ENCODE peak calls at places on chromosome 2, in nine cellular contexts. X is pons; Y is GM04504; B is tibial artery; T is cardiac muscle cell; G is neural crest cell; O is activated T-cell treated with anti-CD3 and anti-CD28 coated beads for 1 hour; D is stimulated activated naive B cell treated with anti-CD40 and anti-IgM and Interleukin-4, amounts not matched to agents 10 μg/mL and 1 μg/mL and 100 μg/mL, for 72 hours; H is amygdala. Q is an unnamed sample.

GRCh38 chr2:118197011-118197695 is 108.9 kb downstream of the INSIG2 start:
- DNase-seq in X (no peak), Y (no peak), B (no peak), T (peak), G (no peak), O (no peak), D (no peak), H (no peak), Q (no peak)

GRCh38 chr2:101696272-101697123 is 1.0 kb upstream of the MAP4K4 start:
- DNase-seq in X (peak), Y (no peak), B (no peak), T (peak), G (no peak), O (no peak), D (no peak), H (no peak), Q (no peak)

GRCh38 chr2:156458229-156458584 is 22.0 kb downstream of the GPD2 start:
- DNase-seq in X (no peak), Y (no peak), B (no peak), T (no peak), G (no peak), O (no peak), D (no peak), H (no peak), Q (no peak)

GRCh38 chr2:10046899-10047298 is 3.5 kb downstream of the KLF11 start:
- DNase-seq in X (no peak), Y (no peak), B (no peak), T (no peak), G (no peak), O (no peak), D (no peak), H (no peak), Q (no peak)

GRCh38 chr2:240990726-240991377 is 7.6 kb upstream of the SNED1 start:
- DNase-seq in X (no peak), Y (no peak), B (peak), T (no peak), G (no peak), O (no peak), D (no peak), H (no peak), Q (no peak)

GRCh38 chr2:191864623-191865521 is 18.0 kb upstream of the CAVIN2 start:
- DNase-seq in X (no peak), Y (no peak), B (no peak), T (peak), G (no peak), O (no peak), D (no peak), H (no peak), Q (peak)

GRCh38 chr2:166494140-166494544 is at the start of gene SCN7A:
- DNase-seq in X (no peak), Y (no peak), B (peak), T (peak), G (peak), O (no peak), D (no peak), H (no peak), Q (peak)

GRCh38 chr2:16931441-16931840 is 265.8 kb upstream of the CYRIA start:
- DNase-seq in X (no peak), Y (no peak), B (no peak), T (no peak), G (no peak), O (no peak), D (no peak), H (no peak), Q (no peak)

GRCh38 chr2:213065583-213066444 is 85.6 kb downstream of the IKZF2 start:
- DNase-seq in X (no peak), Y (no peak), B (no peak), T (peak), G (peak), O (no peak), D (no peak), H (no peak), Q (no peak)

GRCh38 chr2:63614448-63614968 is 25.7 kb downstream of the MDH1 start:
- DNase-seq in X (no peak), Y (peak), B (no peak), T (peak), G (no peak), O (no peak), D (no peak), H (no peak), Q (no peak)

GRCh38 chr2:216405588-216405987 is 6.7 kb upstream of the SMARCAL1 start:
- DNase-seq in X (no peak), Y (no peak), B (no peak), T (no peak), G (no peak), O (no peak), D (no peak), H (no peak), Q (no peak)

GRCh38 chr2:234102112-234102511 is 51.6 kb downstream of the SPP2 start:
- DNase-seq in X (no peak), Y (no peak), B (no peak), T (no peak), G (no peak), O (no peak), D (no peak), H (no peak), Q (no peak)

GRCh38 chr2:207925601-207926000 is 99.7 kb downstream of the PLEKHM3 start:
- DNase-seq in X (no peak), Y (no peak), B (no peak), T (no peak), G (no peak), O (no peak), D (no peak), H (no peak), Q (no peak)

GRCh38 chr2:241768850-241769249 is 7.8 kb upstream of the GAL3ST2 start:
- DNase-seq in X (no peak), Y (no peak), B (no peak), T (no peak), G (no peak), O (no peak), D (no peak), H (no peak), Q (no peak)

GRCh38 chr2:105438104-105438929 is 39.5 kb upstream of the FHL2 start:
- DNase-seq in X (no peak), Y (peak), B (no peak), T (peak), G (no peak), O (no peak), D (no peak), H (no peak), Q (no peak)

GRCh38 chr2:213834331-213834730 is 550.1 kb downstream of the SPAG16 start:
- DNase-seq in X (no peak), Y (peak), B (no peak), T (peak), G (no peak), O (no peak), D (no peak), H (no peak), Q (no peak)

GRCh38 chr2:46275995-46276394 is 21.2 kb upstream of the EPAS1 start:
- DNase-seq in X (no peak), Y (no peak), B (peak), T (peak), G (no peak), O (no peak), D (no peak), H (no peak), Q (no peak)

GRCh38 chr2:130374587-130375290 is 18.9 kb downstream of the PTPN18 start:
- DNase-seq in X (no peak), Y (no peak), B (no peak), T (peak), G (no peak), O (no peak), D (no peak), H (no peak), Q (no peak)